ENCODE peak calls at places on chromosomes 13 and 19, in five cellular contexts. J, T, B, C and R are unnamed samples. For H3K36me3 and H3K9me3, the result is how much of the 10 kb centered on the place peaks cover.

GRCh38 chr13:40565282-40566148 is 100.9 kb downstream of the FOXO1 start:
- DNase-seq in T (no peak), J (no peak), B (no peak), C (no peak), R (no peak)

GRCh38 chr19:46892252-46893179 is 31.7 kb downstream of the ARHGAP35 start:
- DNase-seq in C (no peak), J (no peak), T (no peak), B (no peak), R (no peak)

GRCh38 chr19:47274071-47274890 is at the start of gene INAFM1:
- DNase-seq in J (peak), T (peak), C (peak), B (peak), R (peak)

GRCh38 chr13:35817642-35818576 is 313.3 kb downstream of the DCLK1 start:
- DNase-seq in J (no peak), T (no peak), C (no peak), B (no peak), R (no peak)

GRCh38 chr13:28679628-28680027 is 20.7 kb downstream of the POMP start:
- DNase-seq in T (peak), C (no peak), J (no peak), B (no peak), R (no peak)

GRCh38 chr19:1098177-1099051 is 3.2 kb upstream of the POLR2E start:
- DNase-seq in T (no peak), C (peak), B (no peak), J (no peak), R (peak)

GRCh38 chr13:109454167-109454917 is 332.0 kb downstream of the IRS2 start:
- DNase-seq in T (peak), B (no peak), C (no peak), J (no peak), R (no peak)

GRCh38 chr19:1445932-1446712 is 3.8 kb upstream of the APC2 start:
- DNase-seq in B (no peak), J (no peak), T (no peak), C (no peak), R (no peak)

GRCh38 chr19:6890938-6891337 is 3.6 kb downstream of the ADGRE1 start:
- DNase-seq in C (no peak), T (no peak), J (peak), B (no peak), R (no peak)

GRCh38 chr13:90122531-90122930 is 1225.0 kb upstream of the MIR17HG start:
- DNase-seq in B (no peak), C (no peak), J (no peak), T (no peak), R (no peak)
- H3K36me3 ChIP-seq in B (under half), C (under half), J (under half), T (under half), R (under half)

DNA sequence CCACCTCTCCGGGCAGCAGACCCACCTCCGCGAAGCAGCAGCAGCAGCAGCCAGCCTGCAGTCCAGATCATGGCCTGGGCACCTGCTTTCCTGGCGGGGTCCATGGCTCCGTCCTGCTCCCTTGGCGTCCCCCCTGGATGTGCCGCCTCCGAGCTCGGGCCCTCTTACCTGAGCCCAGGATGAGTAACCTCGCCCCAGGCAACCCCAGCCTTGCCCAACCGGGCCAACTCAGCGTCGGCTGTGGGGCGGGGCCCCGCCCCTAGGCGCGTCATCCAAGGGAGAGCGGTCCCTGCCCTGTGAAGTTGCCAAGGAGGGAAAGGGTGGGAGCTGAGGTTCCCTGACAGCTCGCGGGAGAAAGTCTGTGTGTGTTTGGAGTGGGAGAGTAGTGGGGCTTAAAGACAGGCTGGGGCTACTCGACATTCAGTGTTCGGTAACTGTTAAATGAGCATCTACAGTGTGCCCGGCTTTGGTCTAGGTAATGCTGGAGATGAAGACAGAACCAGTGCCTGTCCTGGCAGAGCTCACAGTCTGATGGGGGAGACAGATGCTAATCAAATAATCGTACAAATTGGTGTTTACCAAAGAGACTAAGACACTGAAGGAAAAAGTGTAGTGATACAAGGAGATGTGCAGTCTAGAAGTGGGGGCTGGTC is at the start of gene LYPD3:
- DNase-seq in J (no peak), B (peak), T (peak), C (peak), R (peak)
- H3K4me3 ChIP-seq in J (peak), B (peak), T (no peak), C (peak), R (no peak)

DNA sequence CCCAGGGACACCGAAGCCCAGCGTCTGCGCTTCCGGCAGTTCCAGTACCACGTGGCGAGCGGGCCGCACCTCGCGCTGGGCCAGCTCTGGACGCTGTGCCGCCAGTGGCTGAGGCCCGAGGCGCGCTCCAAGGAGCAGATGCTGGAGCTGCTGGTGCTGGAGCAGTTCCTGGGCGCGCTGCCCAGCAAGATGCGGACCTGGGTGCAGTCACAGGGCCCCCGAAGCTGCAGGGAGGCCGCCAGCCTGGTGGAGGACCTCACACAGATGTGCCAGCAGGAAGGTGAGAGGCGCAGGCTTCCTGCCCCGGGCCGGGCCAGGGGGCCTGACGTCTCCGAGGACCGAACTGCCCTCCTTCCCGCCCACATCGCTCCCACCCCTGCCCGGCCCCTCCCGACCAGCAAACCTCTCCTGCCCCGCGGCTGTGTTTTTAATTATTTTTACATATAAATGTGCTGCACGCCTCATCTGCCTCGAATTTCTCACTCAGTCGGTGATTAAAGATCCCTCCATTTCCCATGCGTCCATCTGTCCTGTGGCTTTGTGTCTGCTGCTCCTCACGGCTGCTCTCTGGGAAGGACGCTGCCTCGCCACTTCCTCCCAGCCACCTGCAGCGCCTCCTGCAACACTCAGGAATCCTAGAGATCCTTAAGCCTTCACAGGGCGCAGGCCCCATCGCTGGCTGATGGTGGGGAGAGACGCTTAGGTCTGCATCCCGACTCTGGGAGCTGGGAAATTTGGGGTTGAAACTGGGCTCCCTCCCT is 4.3 kb downstream of the ZSCAN1 start:
- DNase-seq in J (no peak), T (no peak), B (peak), C (no peak), R (no peak)
- H3K9me3 ChIP-seq in J (under half), T (under half), B (under half), C (under half), R (under half)

GRCh38 chr19:9427941-9428340 is 7.4 kb downstream of the ZNF266 start:
- DNase-seq in J (no peak), T (no peak), B (no peak), C (no peak), R (no peak)
- H3K36me3 ChIP-seq in J (under half), T (under half), B (under half), C (half or more), R (under half)

GRCh38 chr13:75876371-75877050 is 240.4 kb downstream of the LMO7 start:
- DNase-seq in J (peak), T (peak), C (peak), B (peak), R (peak)

GRCh38 chr13:75872970-75873369 is 236.8 kb downstream of the LMO7 start:
- DNase-seq in B (no peak), J (no peak), T (no peak), C (no peak), R (no peak)

GRCh38 chr13:75871059-75871458 is 234.9 kb downstream of the LMO7 start:
- DNase-seq in J (no peak), C (no peak), T (no peak), B (no peak), R (no peak)

GRCh38 chr13:75875450-75875849 is 239.3 kb downstream of the LMO7 start:
- DNase-seq in C (no peak), B (no peak), J (no peak), T (no peak), R (no peak)

DNA sequence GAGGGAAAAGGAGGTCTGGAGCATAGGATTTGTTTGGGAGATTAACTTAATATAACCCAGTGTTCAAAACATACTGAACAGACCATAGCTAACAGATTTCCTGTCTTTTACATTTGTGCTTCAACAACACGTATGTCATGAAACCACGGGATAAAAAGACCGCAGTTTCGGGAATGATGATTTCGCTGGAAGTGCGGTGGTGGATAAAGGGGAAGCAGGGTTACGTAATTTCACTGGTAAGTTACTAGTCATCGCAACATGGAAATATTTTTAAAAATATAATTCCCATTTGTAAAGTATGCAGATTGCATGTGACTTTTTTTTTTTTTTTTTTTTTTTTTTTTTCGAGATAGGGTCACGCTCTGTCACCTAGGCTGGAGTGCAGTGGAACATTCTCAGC is 237.4 kb downstream of the LMO7 start:
- DNase-seq in B (no peak), J (no peak), C (no peak), T (no peak), R (no peak)
- H3K4me3 ChIP-seq in B (no peak), J (no peak), C (no peak), T (no peak), R (no peak)

GRCh38 chr19:12546068-12546467 is 5.2 kb downstream of the ZNF564 start:
- DNase-seq in B (no peak), C (no peak), J (no peak), T (no peak), R (no peak)
- H3K9me3 ChIP-seq in B (under half), C (under half), J (under half), T (under half), R (under half)

GRCh38 chr19:18541258-18541991 is 1.9 kb downstream of the FKBP8 start:
- DNase-seq in J (no peak), B (no peak), C (no peak), T (no peak), R (no peak)

GRCh38 chr19:18542936-18543813 is at the start of gene FKBP8:
- DNase-seq in T (peak), C (peak), B (peak), J (peak), R (peak)

GRCh38 chr19:18543814-18544475 is 572 bp upstream of the FKBP8 start:
- DNase-seq in T (peak), B (no peak), C (peak), J (peak), R (peak)

GRCh38 chr19:18539372-18539771 is 4.0 kb downstream of the FKBP8 start:
- DNase-seq in C (no peak), B (no peak), T (no peak), J (no peak), R (no peak)

DNA sequence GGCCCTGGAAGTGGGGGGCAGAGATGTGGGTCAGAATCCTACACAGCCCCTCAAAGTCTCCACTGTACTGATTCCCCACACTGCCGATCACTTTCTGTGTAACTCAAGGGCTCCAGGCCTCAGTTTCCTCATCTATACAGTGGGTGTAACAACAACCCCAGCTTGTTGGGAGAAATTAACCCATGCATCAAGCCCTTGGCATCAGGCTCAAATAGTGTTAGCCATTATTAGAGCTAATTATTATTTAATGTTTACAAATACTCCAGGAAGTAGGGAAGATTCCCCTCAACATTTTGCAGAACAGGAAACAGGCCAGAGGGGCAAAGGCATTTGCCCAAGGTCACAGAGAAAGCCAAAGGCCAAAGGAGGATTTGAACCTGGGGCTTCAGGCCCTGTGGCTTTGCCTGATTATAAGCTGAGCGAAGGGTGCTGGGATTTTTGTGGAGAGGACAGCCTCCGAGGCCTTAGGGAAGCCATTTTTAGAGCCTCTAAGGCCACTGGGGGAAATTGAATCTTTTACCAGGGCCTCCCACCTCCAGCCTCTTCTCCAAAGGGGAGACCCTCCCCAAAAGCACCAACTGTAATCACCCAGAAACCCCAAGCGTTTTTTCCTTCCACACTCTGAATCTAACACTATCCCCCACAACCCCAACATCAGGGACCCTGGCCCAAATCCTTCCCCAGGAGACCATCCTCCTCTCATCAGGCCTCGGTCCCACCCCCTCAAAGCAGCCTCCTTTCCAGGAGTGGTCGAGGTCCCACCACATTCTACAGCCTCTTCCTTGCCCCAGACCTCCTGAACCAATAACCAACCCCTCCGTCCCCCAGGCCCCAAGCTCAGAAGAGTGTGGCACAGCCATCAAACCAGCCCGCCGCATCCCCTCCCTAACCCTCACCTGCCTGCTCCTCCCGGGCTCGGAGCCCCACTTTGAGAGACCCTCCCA is 1.1 kb downstream of the FKBP8 start:
- DNase-seq in C (no peak), T (no peak), J (no peak), B (no peak), R (no peak)
- H3K36me3 ChIP-seq in C (under half), T (under half), J (under half), B (under half), R (under half)

DNA sequence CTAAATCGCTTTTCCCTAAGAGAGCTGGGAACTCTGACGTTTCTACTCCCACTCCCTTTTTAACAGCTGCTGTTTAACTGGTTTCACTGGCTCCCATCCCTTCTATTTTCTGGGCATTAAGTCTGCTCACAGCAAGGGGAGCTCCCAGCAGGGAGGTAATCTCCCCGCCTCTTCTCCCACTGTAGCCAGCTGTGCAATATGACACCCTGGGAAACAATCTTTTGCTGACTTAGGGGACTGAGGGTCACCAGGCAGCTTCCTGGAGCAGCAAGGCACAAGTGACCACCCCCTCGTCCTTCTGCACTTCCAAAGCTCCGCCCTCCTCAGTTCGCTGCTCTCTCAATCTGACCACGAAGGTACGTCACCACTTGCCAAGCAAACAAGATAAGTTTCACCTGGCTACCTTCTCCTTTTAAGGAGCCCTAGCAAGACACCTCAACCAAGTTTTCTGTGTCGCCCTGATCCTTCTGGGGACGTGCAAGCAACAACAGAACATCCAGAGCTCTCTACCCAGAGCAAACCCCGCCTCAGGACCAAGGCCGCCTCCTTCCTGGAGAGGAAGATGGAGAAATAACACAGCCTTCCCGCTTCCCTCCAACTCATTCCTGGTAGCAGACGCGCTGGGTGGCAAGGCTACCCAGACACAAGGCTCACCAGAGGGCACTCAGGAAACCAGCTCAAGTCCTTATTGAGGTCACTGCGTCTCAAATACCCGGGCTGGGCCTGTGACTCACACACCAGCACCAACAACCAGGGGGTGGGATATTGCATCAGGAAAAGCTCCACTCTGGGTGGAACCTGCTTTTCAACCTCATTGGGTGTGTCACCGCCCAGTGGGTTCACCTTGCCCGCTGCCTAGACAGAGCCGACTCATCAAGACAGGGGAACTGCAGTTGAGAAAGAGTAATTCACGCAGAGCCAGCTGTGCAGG is 92.4 kb downstream of the STK24 start:
- DNase-seq in J (peak), B (peak), C (peak), T (peak), R (peak)
- H3K4me3 ChIP-seq in J (no peak), B (no peak), C (no peak), T (no peak), R (no peak)

GRCh38 chr19:9149976-9150375 is 9.8 kb downstream of the ZNF317 start:
- DNase-seq in B (no peak), J (no peak), C (no peak), T (no peak), R (no peak)
- H3K9me3 ChIP-seq in B (under half), J (under half), C (under half), T (under half), R (under half)